ENCODE peak calls at places on chromosomes 1 and 21, in eight cellular contexts. U is activated T-cell treated with anti-CD3 and anti-CD28 coated beads for 4 hours, M is Daoy, Y is GM13976, F is KBM-7, I is RWPE1, C is AG08395, R is NCI-H69. O is an unnamed sample.

GRCh38 chr1:236058141-236058626 is 6.7 kb downstream of the NID1 start:
- DNase-seq in U (no peak), M (peak; percentile 64), Y (peak; percentile 54), F (no peak), I (no peak), C (peak; percentile 62), R (peak; percentile 98), O (no peak)

GRCh38 chr1:54429838-54430237 is 23.6 kb upstream of the SSBP3 start:
- DNase-seq in U (no peak), M (no peak), Y (no peak), F (no peak), I (no peak), C (no peak), R (no peak), O (peak; percentile 65)

GRCh38 chr1:206967096-206967851 is 3.0 kb downstream of the FCAMR start:
- DNase-seq in U (no peak), M (peak; percentile 22), Y (no peak), F (peak; percentile 74), I (no peak), C (peak; percentile 45), R (no peak), O (no peak)

GRCh38 chr1:204194080-204194479 is 2.2 kb downstream of the KISS1 start:
- DNase-seq in U (no peak), M (no peak), Y (no peak), F (no peak), I (no peak), C (no peak), R (no peak), O (no peak)

GRCh38 chr1:201500670-201501120 is 6.2 kb downstream of the CSRP1 start:
- DNase-seq in U (no peak), M (no peak), Y (no peak), F (no peak), I (no peak), C (no peak), R (peak; percentile 33), O (peak; percentile 61)

GRCh38 chr1:216528816-216529215 is 105.6 kb upstream of the USH2A start:
- DNase-seq in U (no peak), M (no peak), Y (no peak), F (no peak), I (no peak), C (no peak), R (peak; percentile 81), O (no peak)

GRCh38 chr1:44950892-44951291 is 35.5 kb downstream of the EIF2B3 start:
- DNase-seq in U (no peak), M (no peak), Y (no peak), F (no peak), I (no peak), C (no peak), R (no peak), O (no peak)

GRCh38 chr21:30216041-30216723 is at the start of gene CLDN8:
- DNase-seq in U (no peak), M (no peak), Y (no peak), F (no peak), I (no peak), C (no peak), R (no peak), O (no peak)

GRCh38 chr1:10827377-10828333 is 31.2 kb upstream of the CASZ1 start:
- DNase-seq in U (no peak), M (no peak), Y (no peak), F (no peak), I (no peak), C (no peak), R (no peak), O (no peak)

GRCh38 chr1:12405325-12406217 is 175.7 kb downstream of the VPS13D start:
- DNase-seq in U (no peak), M (peak; percentile 18), Y (no peak), F (no peak), I (no peak), C (peak; percentile 21), R (no peak), O (peak; percentile 60)

GRCh38 chr1:35808376-35809155 is 750 bp downstream of the AGO4 start:
- DNase-seq in U (no peak), M (peak; percentile 29), Y (peak; percentile 61), F (peak; percentile 37), I (peak; percentile 22), C (peak; percentile 42), R (peak; percentile 24), O (peak; percentile 70)

GRCh38 chr1:206492589-206492988 is 14.7 kb upstream of the RASSF5 start:
- DNase-seq in U (no peak), M (no peak), Y (no peak), F (no peak), I (no peak), C (no peak), R (no peak), O (no peak)

O was measured in aorta.